ENCODE peak calls at places on chromosome 13, in four cellular contexts. D, K, L and O are unnamed samples.

GRCh38 chr13:110496281-110496680 is 65.2 kb downstream of the RAB20 start:
- DNase-seq in L (no peak), K (no peak), D (no peak), O (no peak)

GRCh38 chr13:96090240-96091101 is 564 bp downstream of the HS6ST3 start:
- DNase-seq in K (no peak), L (no peak), D (no peak), O (peak)

GRCh38 chr13:105220886-105221285 is 1314.6 kb downstream of the EFNB2 start:
- DNase-seq in L (no peak), D (no peak), K (no peak), O (no peak)

GRCh38 chr13:23445794-23446193 is 12.3 kb upstream of the SACS start:
- DNase-seq in K (no peak), L (no peak), D (no peak), O (no peak)

GRCh38 chr13:25084101-25084500 is 11.8 kb upstream of the PABPC3 start:
- DNase-seq in D (no peak), L (no peak), K (no peak), O (no peak)

GRCh38 chr13:51552027-51552426 is 32.2 kb upstream of the WDFY2 start:
- DNase-seq in L (no peak), K (no peak), D (no peak), O (no peak)

GRCh38 chr13:46359731-46360130 is 27.3 kb downstream of the RUBCNL start:
- DNase-seq in K (no peak), L (no peak), D (no peak), O (no peak)

GRCh38 chr13:64525687-64526086 is 2704.4 kb downstream of the PCDH9 start:
- DNase-seq in D (no peak), K (no peak), L (no peak), O (no peak)

GRCh38 chr13:80945328-80945727 is 604.4 kb upstream of the SPRY2 start:
- DNase-seq in D (no peak), K (no peak), L (no peak), O (peak)

GRCh38 chr13:46052314-46053161 is at the start of gene ZC3H13:
- DNase-seq in L (peak), K (peak), D (peak), O (peak)

GRCh38 chr13:100510208-100510997 is 78.2 kb downstream of the GGACT start:
- DNase-seq in D (no peak), K (peak), L (no peak), O (no peak)

GRCh38 chr13:42123600-42123999 is 75.2 kb downstream of the DGKH start:
- DNase-seq in D (no peak), K (no peak), L (no peak), O (no peak)

GRCh38 chr13:29569253-29570057 is 26.0 kb downstream of the SLC7A1 start:
- DNase-seq in D (no peak), L (no peak), K (no peak), O (no peak)

GRCh38 chr13:75812751-75813181 is 176.6 kb downstream of the LMO7 start:
- DNase-seq in K (no peak), L (no peak), D (no peak), O (no peak)

GRCh38 chr13:35857769-35858168 is 273.4 kb downstream of the DCLK1 start:
- DNase-seq in K (no peak), D (no peak), L (no peak), O (no peak)

GRCh38 chr13:50125556-50126377 is 110.5 kb downstream of the KCNRG start:
- DNase-seq in K (peak), L (peak), D (peak), O (peak)

GRCh38 chr13:76888421-76888820 is 2.2 kb upstream of the KCTD12 start:
- DNase-seq in K (no peak), D (no peak), L (no peak), O (no peak)

GRCh38 chr13:80084086-80084676 is 256.7 kb downstream of the SPRY2 start:
- DNase-seq in D (no peak), K (no peak), L (no peak), O (no peak)

GRCh38 chr13:40608308-40608707 is 58.1 kb downstream of the FOXO1 start:
- DNase-seq in D (no peak), L (no peak), K (no peak), O (no peak)

GRCh38 chr13:101144808-101145419 is 271.4 kb downstream of the NALCN start:
- DNase-seq in D (no peak), K (no peak), L (no peak), O (no peak)

GRCh38 chr13:43377955-43378354 is 354.6 kb downstream of the DNAJC15 start:
- DNase-seq in K (no peak), L (no peak), D (no peak), O (no peak)

GRCh38 chr13:90889906-90890305 is 457.6 kb upstream of the MIR17HG start:
- DNase-seq in D (no peak), K (no peak), L (no peak), O (no peak)

GRCh38 chr13:100547805-100548204 is 40.8 kb downstream of the GGACT start:
- DNase-seq in D (no peak), K (no peak), L (no peak), O (no peak)

GRCh38 chr13:74388626-74389025 is 254.4 kb upstream of the KLF12 start:
- DNase-seq in L (no peak), D (no peak), K (no peak), O (no peak)

GRCh38 chr13:89627991-89628390 is 1719.5 kb upstream of the MIR17HG start:
- DNase-seq in L (no peak), D (no peak), K (no peak), O (no peak)

GRCh38 chr13:54945978-54946377 is 1917.4 kb downstream of the OLFM4 start:
- DNase-seq in D (no peak), K (no peak), L (no peak), O (no peak)

DNA sequence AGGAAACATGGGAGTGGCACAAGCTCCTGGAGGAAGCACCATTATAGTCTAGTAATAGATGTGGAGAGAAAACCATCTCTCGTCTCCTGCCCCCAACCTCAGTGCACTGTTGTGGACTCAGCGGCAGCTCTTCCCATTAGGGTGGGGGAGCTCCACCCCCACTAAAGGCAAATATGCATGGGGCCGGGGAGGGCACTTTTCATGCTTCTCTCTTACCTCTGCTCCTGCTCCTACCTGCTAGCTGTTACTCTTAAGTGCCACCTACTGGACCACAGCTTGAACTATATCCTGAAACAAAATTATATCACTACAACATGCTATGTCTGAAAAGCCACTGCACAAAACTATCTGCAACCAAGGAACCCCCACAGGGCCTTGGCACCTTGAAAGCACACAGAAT is 112.6 kb upstream of the DACH1 start:
- DNase-seq in K (no peak), L (no peak), D (no peak), O (no peak)
- TF ChIP-seq CTCF in K (no peak), L (no peak), D (no peak), O (peak)

DNA sequence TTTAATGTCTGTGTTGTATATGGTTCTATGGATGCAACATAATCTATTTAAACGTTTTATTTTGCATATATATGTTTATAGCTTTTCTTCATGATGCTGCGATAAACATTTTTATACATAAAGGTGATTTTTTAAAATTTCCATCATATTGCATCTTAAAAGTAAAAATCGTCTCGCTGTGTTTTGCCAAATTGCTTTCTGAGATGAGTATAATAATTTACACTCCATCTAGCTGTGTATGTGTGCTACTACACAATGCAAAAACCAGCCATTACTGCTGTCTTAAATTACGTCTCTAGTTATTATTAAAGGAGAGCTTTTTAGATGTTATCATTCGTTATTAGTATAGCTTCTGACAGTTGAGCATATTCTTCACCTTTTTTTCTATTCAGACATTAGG is 37.2 kb downstream of the METTL21C start:
- DNase-seq in L (no peak), D (no peak), K (no peak), O (no peak)
- TF ChIP-seq CTCF in L (peak), D (no peak), K (peak), O (peak)

DNA sequence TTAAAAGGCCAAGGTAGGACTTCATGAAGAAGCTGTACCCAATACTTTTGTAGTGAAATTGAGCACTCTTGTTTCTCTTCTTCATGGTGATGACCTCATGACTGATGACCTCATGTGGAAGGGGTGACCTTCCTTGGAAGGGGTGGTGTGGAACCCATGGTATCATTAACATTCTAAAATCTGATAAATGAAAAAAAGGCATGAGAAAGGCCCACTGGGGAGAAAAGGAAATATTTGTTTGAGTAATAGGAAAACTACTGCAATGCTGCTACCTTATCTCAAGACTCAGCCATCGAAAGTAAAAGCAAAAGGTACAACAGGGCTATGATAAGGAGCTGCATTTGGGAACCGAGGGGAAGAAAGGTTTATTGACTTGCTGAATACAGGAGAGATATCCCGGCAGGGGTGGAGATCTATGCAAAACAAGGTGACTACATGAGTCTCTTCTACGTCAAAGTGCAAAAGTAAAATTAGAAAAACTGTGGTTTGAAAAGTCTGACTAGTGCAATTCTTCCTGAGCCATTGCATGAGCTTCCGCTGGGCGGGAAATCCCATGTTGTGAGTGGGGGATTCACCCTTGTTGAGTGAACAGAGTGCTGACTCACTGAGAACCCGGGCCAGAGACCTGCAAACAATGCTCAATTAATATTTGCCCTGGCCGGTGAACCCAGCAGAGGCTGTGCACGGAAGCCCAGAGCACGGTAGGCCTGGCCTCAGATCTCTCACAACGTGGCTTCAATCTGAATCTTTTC is 138.9 kb upstream of the RFC3 start:
- DNase-seq in K (peak), L (peak), D (peak), O (peak)
- TF ChIP-seq CTCF in K (no peak), L (no peak), D (no peak), O (no peak)

GRCh38 chr13:59906413-59907027 is 257.2 kb downstream of the DIAPH3 start:
- DNase-seq in D (no peak), L (no peak), K (no peak), O (no peak)
- TF ChIP-seq CTCF in D (no peak), L (peak), K (no peak), O (peak)

DNA sequence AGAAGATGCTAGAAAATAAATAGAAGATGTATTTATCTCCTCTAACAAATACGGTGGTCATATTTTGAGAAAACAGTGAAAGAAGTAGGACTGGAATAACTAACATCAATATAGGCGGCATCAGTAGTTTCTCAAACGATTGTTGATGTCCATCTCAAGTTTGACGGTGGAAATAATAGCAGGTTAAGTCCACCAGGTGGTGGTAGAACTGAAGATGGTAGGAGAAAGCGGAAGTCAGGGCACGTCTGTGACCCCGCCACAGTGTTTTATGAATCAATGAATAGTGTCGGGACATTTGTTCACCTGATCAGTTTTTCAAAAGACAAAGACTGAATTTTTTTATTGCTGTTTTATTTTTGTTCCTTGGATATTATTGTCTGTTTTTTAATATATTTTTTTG is 706.4 kb upstream of the SLC10A2 start:
- DNase-seq in D (no peak), L (no peak), K (no peak), O (no peak)
- TF ChIP-seq CTCF in D (no peak), L (peak), K (no peak), O (peak)

DNA sequence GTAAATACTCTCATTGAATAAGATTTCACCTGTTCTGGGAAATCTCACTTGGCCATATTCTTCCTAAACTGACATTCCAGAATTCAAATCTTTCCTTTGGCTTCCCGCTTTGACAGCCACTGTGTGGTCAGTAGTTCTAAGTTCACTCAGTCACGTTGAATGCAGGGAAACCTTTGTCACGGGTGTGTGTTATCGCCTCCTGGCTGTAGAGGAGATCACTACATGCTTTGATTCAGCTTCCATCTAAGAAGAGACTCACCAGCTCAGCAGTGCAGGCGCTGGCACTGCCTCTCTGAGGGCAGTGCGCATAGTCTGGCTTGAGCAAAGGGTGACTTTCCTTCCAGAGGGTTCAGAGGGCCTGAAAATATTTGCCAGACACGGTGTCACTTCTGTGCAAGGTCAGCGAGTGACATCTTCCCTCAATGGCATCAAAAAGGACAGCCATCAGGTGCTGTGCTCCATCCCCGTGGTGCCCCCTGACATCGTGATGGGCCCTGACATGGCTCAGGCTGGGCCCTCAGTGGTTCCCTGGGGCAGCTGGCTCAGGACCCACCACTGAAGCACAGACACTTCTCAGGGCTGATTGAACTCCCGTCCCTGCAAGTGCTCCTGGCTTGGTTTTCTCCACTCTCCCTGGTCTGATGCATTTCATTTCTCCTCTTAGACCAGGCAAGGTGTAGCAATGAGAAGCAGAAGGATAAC is 635.4 kb upstream of the ARGLU1 start:
- DNase-seq in D (no peak), L (no peak), K (no peak), O (peak)
- TF ChIP-seq CTCF in D (no peak), L (no peak), K (no peak), O (peak)

DNA sequence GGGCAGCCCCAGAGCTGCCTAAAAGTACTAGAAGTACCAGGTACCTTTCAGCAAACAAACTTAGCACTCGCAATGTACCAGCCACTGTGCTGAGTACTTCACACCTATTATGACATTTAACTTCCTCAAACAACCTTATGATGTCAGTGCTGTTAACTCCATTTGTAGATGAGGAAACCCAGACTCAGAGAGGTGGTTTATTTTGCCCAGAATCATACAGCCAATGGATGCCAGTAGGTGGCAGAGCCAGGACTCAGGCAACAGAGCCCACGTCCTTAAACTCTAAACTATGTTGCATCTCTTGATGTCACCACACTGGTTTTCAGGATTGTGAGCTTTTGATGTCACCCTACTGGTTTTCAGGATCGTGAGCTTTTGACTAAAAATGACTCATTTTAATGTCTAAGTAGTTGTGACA is 78.9 kb downstream of the FLT1 start:
- DNase-seq in L (no peak), D (no peak), K (no peak), O (no peak)
- TF ChIP-seq CTCF in L (no peak), D (no peak), K (no peak), O (no peak)

DNA sequence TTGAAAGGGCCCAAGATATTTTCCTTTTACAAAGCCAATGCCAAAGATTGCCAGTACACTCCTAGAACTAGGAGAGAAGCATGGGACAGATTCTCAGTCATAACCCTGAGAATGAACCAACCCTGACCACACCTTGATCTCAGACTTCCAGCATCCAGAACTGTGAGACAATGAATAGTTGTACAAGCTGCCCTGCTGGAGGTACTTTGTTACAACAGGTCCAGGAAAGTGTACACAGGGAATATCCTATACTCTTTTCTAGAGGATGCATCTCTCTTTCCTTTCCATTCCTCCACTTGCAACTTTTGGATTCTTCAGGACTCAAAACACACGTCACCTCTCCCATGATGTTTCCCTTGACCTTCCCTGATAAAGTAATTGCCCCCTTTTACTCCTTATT is 325.7 kb downstream of the RFC3 start:
- DNase-seq in L (no peak), K (no peak), D (no peak), O (no peak)
- TF ChIP-seq CTCF in L (no peak), K (no peak), D (no peak), O (no peak)